ENCODE peak calls at places on chromosomes 11 and 22, in ten cellular contexts. L, J, R, B, Z, P, D, S, C and Q are unnamed samples.

GRCh38 chr22:48264586-48264985 is 1502.1 kb downstream of the TBC1D22A start:
- DNase-seq in L (no peak), J (no peak), R (no peak), B (no peak), Z (no peak), P (no peak), D (no peak), S (no peak), C (no peak), Q (no peak)

GRCh38 chr11:128409476-128409875 is 177.9 kb downstream of the ETS1 start:
- DNase-seq in L (no peak), J (no peak), R (peak), B (no peak), Z (no peak), P (no peak), D (peak), S (no peak), C (no peak), Q (no peak)

GRCh38 chr11:116357769-116358544 is 414.8 kb downstream of the BUD13 start:
- DNase-seq in L (no peak), J (peak), R (peak), B (peak), Z (peak), P (no peak), D (no peak), S (no peak), C (no peak), Q (no peak)

GRCh38 chr11:72848846-72849466 is 34.7 kb downstream of the ATG16L2 start:
- DNase-seq in L (no peak), J (no peak), R (peak), B (peak), Z (no peak), P (no peak), D (no peak), S (no peak), C (no peak), Q (no peak)

GRCh38 chr22:36151006-36151595 is 9.5 kb downstream of the APOL3 start:
- DNase-seq in L (no peak), J (no peak), R (peak), B (no peak), Z (no peak), P (peak), D (no peak), S (no peak), C (no peak), Q (no peak)

GRCh38 chr22:42919199-42919598 is 62.1 kb upstream of the ARFGAP3 start:
- DNase-seq in L (no peak), J (no peak), R (no peak), B (peak), Z (no peak), P (no peak), D (no peak), S (no peak), C (no peak), Q (no peak)

GRCh38 chr11:129324533-129325175 is 51.0 kb upstream of the BARX2 start:
- DNase-seq in L (peak), J (no peak), R (no peak), B (no peak), Z (no peak), P (peak), D (no peak), S (no peak), C (no peak), Q (no peak)

GRCh38 chr22:41915783-41916493 is 1.1 kb upstream of the SHISA8 start:
- DNase-seq in L (no peak), J (no peak), R (no peak), B (no peak), Z (peak), P (no peak), D (no peak), S (no peak), C (no peak), Q (no peak)

GRCh38 chr11:81039916-81040530 is 1599.2 kb upstream of the TENM4 start:
- DNase-seq in L (no peak), J (no peak), R (no peak), B (no peak), Z (no peak), P (no peak), D (no peak), S (no peak), C (no peak), Q (no peak)

GRCh38 chr22:39994566-39995345 is at the start of gene FAM83F:
- DNase-seq in L (peak), J (peak), R (peak), B (peak), Z (no peak), P (no peak), D (no peak), S (no peak), C (peak), Q (peak)

GRCh38 chr22:43743131-43743530 is 69.0 kb downstream of the EFCAB6 start:
- DNase-seq in L (no peak), J (no peak), R (no peak), B (peak), Z (no peak), P (no peak), D (no peak), S (no peak), C (no peak), Q (no peak)

GRCh38 chr22:48340727-48341709 is 1486.7 kb downstream of the BRD1 start:
- DNase-seq in L (no peak), J (peak), R (no peak), B (no peak), Z (no peak), P (no peak), D (no peak), S (no peak), C (peak), Q (no peak)

GRCh38 chr11:17828311-17828751 is 93.8 kb downstream of the KCNC1 start:
- DNase-seq in L (peak), J (peak), R (peak), B (no peak), Z (no peak), P (no peak), D (no peak), S (no peak), C (no peak), Q (no peak)

GRCh38 chr11:60889869-60890311 is 16.5 kb downstream of the PRPF19 start:
- DNase-seq in L (no peak), J (no peak), R (no peak), B (no peak), Z (no peak), P (no peak), D (no peak), S (no peak), C (no peak), Q (no peak)

GRCh38 chr11:60890696-60891095 is 15.7 kb downstream of the PRPF19 start:
- DNase-seq in L (no peak), J (no peak), R (no peak), B (no peak), Z (no peak), P (no peak), D (no peak), S (no peak), C (no peak), Q (no peak)

GRCh38 chr11:60891103-60891741 is 15.2 kb downstream of the PRPF19 start:
- DNase-seq in L (no peak), J (no peak), R (peak), B (no peak), Z (no peak), P (no peak), D (no peak), S (no peak), C (no peak), Q (no peak)

GRCh38 chr11:60887531-60887930 is 18.9 kb downstream of the PRPF19 start:
- DNase-seq in L (no peak), J (no peak), R (peak), B (peak), Z (no peak), P (no peak), D (no peak), S (no peak), C (no peak), Q (peak)
- TF ChIP-seq CTCF in L (peak), J (peak), R (peak), B (no peak), Z (peak), P (peak), D (peak), S (peak), C (peak), Q (no peak)

GRCh38 chr11:112780351-112781043 is 180.7 kb upstream of the NCAM1 start:
- DNase-seq in L (no peak), J (no peak), R (peak), B (no peak), Z (no peak), P (peak), D (no peak), S (no peak), C (no peak), Q (no peak)
- TF ChIP-seq CTCF in L (no peak), J (no peak), R (peak), B (no peak), Z (no peak), P (no peak), D (peak), S (no peak), C (no peak), Q (no peak)

DNA sequence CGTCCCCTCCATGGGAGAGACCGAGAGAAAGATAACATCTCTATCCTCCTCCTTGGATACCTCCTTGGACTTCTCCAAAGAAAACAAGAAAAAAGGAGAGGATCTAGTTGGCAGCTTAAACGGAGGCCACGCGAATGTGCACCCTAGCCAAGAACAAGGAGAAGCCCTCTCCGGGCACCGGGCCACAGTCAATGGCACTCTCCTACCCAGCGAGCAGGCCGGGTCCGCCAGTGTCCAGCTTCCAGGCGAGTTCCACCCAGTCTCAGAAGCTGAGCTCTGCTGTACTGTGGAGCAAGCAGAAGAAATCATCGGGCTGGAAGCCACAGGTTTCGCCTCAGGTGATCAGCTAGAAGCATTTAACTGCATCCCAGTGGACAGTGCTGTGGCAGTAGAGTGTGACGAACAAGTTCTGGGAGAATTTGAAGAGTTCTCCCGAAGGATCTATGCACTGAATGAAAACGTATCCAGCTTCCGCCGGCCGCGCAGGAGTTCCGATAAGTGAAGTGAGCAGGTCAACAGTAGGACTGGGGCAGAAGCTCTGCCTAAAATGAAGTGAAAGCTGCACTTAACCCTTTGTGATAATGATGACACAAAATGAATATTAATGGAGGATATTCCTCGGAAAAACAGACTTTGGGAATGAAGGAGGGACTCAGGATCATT is 65.3 kb downstream of the WNT11 start:
- DNase-seq in L (no peak), J (no peak), R (no peak), B (no peak), Z (no peak), P (no peak), D (no peak), S (peak), C (no peak), Q (no peak)
- TF ChIP-seq CTCF in L (no peak), J (no peak), R (no peak), B (no peak), Z (no peak), P (no peak), D (no peak), S (no peak), C (no peak), Q (no peak)

GRCh38 chr11:120632579-120632978 is 121.0 kb downstream of the GRIK4 start:
- DNase-seq in L (no peak), J (peak), R (no peak), B (no peak), Z (no peak), P (no peak), D (no peak), S (no peak), C (no peak), Q (peak)
- TF ChIP-seq CTCF in L (no peak), J (no peak), R (peak), B (no peak), Z (peak), P (no peak), D (peak), S (no peak), C (no peak), Q (no peak)